ENCODE peak calls at places on chromosomes 2 and 18, in four cellular contexts. One of them, this sample, is unnamed.
A peak's percentile ranks its signal among the peaks of the same experiment; 100 is the strongest.

GRCh38 chr2:192499476-192499875 is 304.7 kb upstream of the TMEFF2 start:
- DNase-seq in fibroblast of lung: peak; percentile 33
- DNase-seq in neuronal stem cell: no peak
- DNase-seq in trophoblast cell: no peak
- DNase-seq in this sample: peak; percentile 77

GRCh38 chr18:50190236-50190635 is 4.7 kb downstream of the MYO5B start:
- DNase-seq in trophoblast cell: no peak
- DNase-seq in neuronal stem cell: no peak
- DNase-seq in fibroblast of lung: no peak
- DNase-seq in this sample: peak; percentile 46

GRCh38 chr2:46917628-46918027 is 2.0 kb upstream of the MCFD2 start:
- DNase-seq in fibroblast of lung: no peak
- DNase-seq in trophoblast cell: no peak
- DNase-seq in neuronal stem cell: no peak
- DNase-seq in this sample: no peak

GRCh38 chr2:63424329-63425078 is 163.8 kb downstream of the WDPCP start:
- DNase-seq in fibroblast of lung: peak; percentile 59
- DNase-seq in trophoblast cell: peak; percentile 78
- DNase-seq in neuronal stem cell: no peak
- DNase-seq in this sample: no peak

GRCh38 chr18:79853993-79854364 is 56.2 kb downstream of the KCNG2 start:
- DNase-seq in neuronal stem cell: no peak
- DNase-seq in trophoblast cell: no peak
- DNase-seq in fibroblast of lung: no peak
- DNase-seq in this sample: no peak

GRCh38 chr18:78293516-78293915 is 686.1 kb upstream of the SALL3 start:
- DNase-seq in fibroblast of lung: no peak
- DNase-seq in neuronal stem cell: no peak
- DNase-seq in trophoblast cell: no peak
- DNase-seq in this sample: no peak

GRCh38 chr2:76197842-76198448 is 487.2 kb upstream of the GCFC2 start:
- DNase-seq in trophoblast cell: peak; percentile 92
- DNase-seq in neuronal stem cell: peak; percentile 64
- DNase-seq in fibroblast of lung: peak; percentile 76
- DNase-seq in this sample: peak; percentile 23

GRCh38 chr18:49006641-49007136 is 55.9 kb upstream of the SMAD7 start:
- DNase-seq in neuronal stem cell: no peak
- DNase-seq in trophoblast cell: peak; percentile 31
- DNase-seq in fibroblast of lung: no peak
- DNase-seq in this sample: peak; percentile 53

GRCh38 chr2:159445307-159445706 is 158.8 kb upstream of the WDSUB1 start:
- DNase-seq in trophoblast cell: no peak
- DNase-seq in fibroblast of lung: no peak
- DNase-seq in neuronal stem cell: no peak
- DNase-seq in this sample: no peak

GRCh38 chr2:120352701-120353590 is 7.0 kb downstream of the INHBB start:
- DNase-seq in trophoblast cell: peak; percentile 50
- DNase-seq in fibroblast of lung: no peak
- DNase-seq in neuronal stem cell: no peak
- DNase-seq in this sample: no peak

GRCh38 chr2:238857929-238858328 is 10.0 kb downstream of the TWIST2 start:
- DNase-seq in trophoblast cell: no peak
- DNase-seq in fibroblast of lung: no peak
- DNase-seq in neuronal stem cell: no peak
- DNase-seq in this sample: no peak

GRCh38 chr2:15798716-15799431 is 141.5 kb upstream of the MYCN start:
- DNase-seq in neuronal stem cell: no peak
- DNase-seq in fibroblast of lung: no peak
- DNase-seq in trophoblast cell: no peak
- DNase-seq in this sample: no peak

GRCh38 chr2:182913064-182913463 is 46.6 kb upstream of the FRZB start:
- DNase-seq in fibroblast of lung: no peak
- DNase-seq in neuronal stem cell: no peak
- DNase-seq in trophoblast cell: no peak
- DNase-seq in this sample: no peak

GRCh38 chr2:58054264-58054663 is 7.7 kb downstream of the VRK2 start:
- DNase-seq in neuronal stem cell: no peak
- DNase-seq in fibroblast of lung: no peak
- DNase-seq in trophoblast cell: peak; percentile 5
- DNase-seq in this sample: no peak

GRCh38 chr2:5696741-5697521 is 4.7 kb downstream of the SOX11 start:
- DNase-seq in fibroblast of lung: peak; percentile 76
- DNase-seq in trophoblast cell: peak; percentile 25
- DNase-seq in neuronal stem cell: no peak
- DNase-seq in this sample: peak; percentile 47

GRCh38 chr2:67600472-67600871 is 203.3 kb downstream of the ETAA1 start:
- DNase-seq in trophoblast cell: no peak
- DNase-seq in neuronal stem cell: no peak
- DNase-seq in fibroblast of lung: no peak
- DNase-seq in this sample: no peak

GRCh38 chr2:214902273-214902672 is 92.8 kb upstream of the BARD1 start:
- DNase-seq in trophoblast cell: no peak
- DNase-seq in fibroblast of lung: no peak
- DNase-seq in neuronal stem cell: peak; percentile 47
- DNase-seq in this sample: no peak

GRCh38 chr2:43840961-43841360 is 2.2 kb downstream of the ABCG8 start:
- DNase-seq in neuronal stem cell: no peak
- DNase-seq in fibroblast of lung: no peak
- DNase-seq in trophoblast cell: no peak
- DNase-seq in this sample: no peak

GRCh38 chr2:240798327-240798905 is 21.6 kb downstream of the KIF1A start:
- DNase-seq in trophoblast cell: no peak
- DNase-seq in fibroblast of lung: no peak
- DNase-seq in neuronal stem cell: no peak
- DNase-seq in this sample: no peak

GRCh38 chr2:176188218-176188968 is at the start of gene HOXD1:
- DNase-seq in trophoblast cell: peak; percentile 35
- DNase-seq in fibroblast of lung: no peak
- DNase-seq in neuronal stem cell: no peak
- DNase-seq in this sample: peak; percentile 26

DNA sequence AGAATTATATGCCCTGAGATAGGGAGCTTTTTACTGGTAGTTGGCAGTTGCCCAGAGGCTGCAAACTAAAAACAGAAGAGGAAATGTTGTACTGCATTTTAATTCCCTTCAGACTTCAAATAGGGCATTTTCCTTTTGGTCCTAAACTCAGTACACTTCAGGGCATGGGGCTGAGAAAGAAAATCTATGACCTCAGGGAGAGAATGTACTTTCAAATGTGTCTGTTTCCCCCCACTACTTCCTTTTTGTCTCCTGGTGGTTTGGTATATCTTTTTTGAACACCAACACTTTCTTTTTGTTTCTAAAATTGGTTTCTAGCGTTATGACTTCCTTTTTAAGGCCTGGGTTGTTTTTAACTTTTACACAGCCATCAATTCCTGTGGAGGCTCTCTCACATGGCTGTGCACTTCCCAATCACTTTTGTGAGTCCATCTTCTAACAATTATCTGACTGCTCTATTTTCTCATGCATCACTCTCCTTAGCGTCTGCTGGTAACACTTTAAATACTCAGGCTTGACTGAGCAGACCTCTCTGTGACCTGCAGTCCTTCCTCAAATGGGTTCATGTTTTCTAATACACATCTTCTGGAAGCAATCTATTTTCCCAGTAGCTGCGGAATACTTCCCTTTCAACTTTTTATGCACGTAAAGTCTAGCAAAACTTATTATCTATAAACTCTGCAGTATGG is 596.0 kb downstream of the LRP1B start:
- DNase-seq in trophoblast cell: no peak
- DNase-seq in fibroblast of lung: no peak
- DNase-seq in neuronal stem cell: no peak
- DNase-seq in this sample: no peak
- H2AFZ ChIP-seq in trophoblast cell: no peak overlapping the region
- H2AFZ ChIP-seq in fibroblast of lung: no peak overlapping the region
- H2AFZ ChIP-seq in neuronal stem cell: peak overlapping the region; percentile 63
- H2AFZ ChIP-seq in this sample: peak overlapping the region; percentile 43

GRCh38 chr18:37314534-37314933 is 251.1 kb downstream of the CELF4 start:
- DNase-seq in trophoblast cell: no peak
- DNase-seq in neuronal stem cell: no peak
- DNase-seq in fibroblast of lung: no peak
- DNase-seq in this sample: no peak

GRCh38 chr18:37318360-37319037 is 247.1 kb downstream of the CELF4 start:
- DNase-seq in neuronal stem cell: no peak
- DNase-seq in trophoblast cell: no peak
- DNase-seq in fibroblast of lung: no peak
- DNase-seq in this sample: no peak

GRCh38 chr18:37315935-37316334 is 249.7 kb downstream of the CELF4 start:
- DNase-seq in neuronal stem cell: no peak
- DNase-seq in fibroblast of lung: no peak
- DNase-seq in trophoblast cell: no peak
- DNase-seq in this sample: no peak

GRCh38 chr18:37317486-37317885 is 248.1 kb downstream of the CELF4 start:
- DNase-seq in trophoblast cell: no peak
- DNase-seq in fibroblast of lung: no peak
- DNase-seq in neuronal stem cell: no peak
- DNase-seq in this sample: no peak

GRCh38 chr18:37316468-37316867 is 249.1 kb downstream of the CELF4 start:
- DNase-seq in trophoblast cell: no peak
- DNase-seq in fibroblast of lung: no peak
- DNase-seq in neuronal stem cell: no peak
- DNase-seq in this sample: no peak
- H3K9ac ChIP-seq in trophoblast cell: no peak overlapping the region
- H3K9ac ChIP-seq in fibroblast of lung: no peak overlapping the region
- H3K9ac ChIP-seq in neuronal stem cell: no peak overlapping the region
- H3K9ac ChIP-seq in this sample: no peak overlapping the region

GRCh38 chr2:130896813-130897212 is 60.1 kb downstream of the ARHGEF4 start:
- DNase-seq in trophoblast cell: no peak
- DNase-seq in neuronal stem cell: no peak
- DNase-seq in fibroblast of lung: no peak
- DNase-seq in this sample: no peak

GRCh38 chr2:130901061-130901460 is 64.3 kb downstream of the ARHGEF4 start:
- DNase-seq in neuronal stem cell: no peak
- DNase-seq in trophoblast cell: no peak
- DNase-seq in fibroblast of lung: no peak
- DNase-seq in this sample: no peak

GRCh38 chr2:130899306-130899705 is 62.6 kb downstream of the ARHGEF4 start:
- DNase-seq in neuronal stem cell: no peak
- DNase-seq in fibroblast of lung: no peak
- DNase-seq in trophoblast cell: no peak
- DNase-seq in this sample: no peak

GRCh38 chr2:130894326-130894942 is 57.7 kb downstream of the ARHGEF4 start:
- DNase-seq in trophoblast cell: no peak
- DNase-seq in fibroblast of lung: no peak
- DNase-seq in neuronal stem cell: no peak
- DNase-seq in this sample: no peak

DNA sequence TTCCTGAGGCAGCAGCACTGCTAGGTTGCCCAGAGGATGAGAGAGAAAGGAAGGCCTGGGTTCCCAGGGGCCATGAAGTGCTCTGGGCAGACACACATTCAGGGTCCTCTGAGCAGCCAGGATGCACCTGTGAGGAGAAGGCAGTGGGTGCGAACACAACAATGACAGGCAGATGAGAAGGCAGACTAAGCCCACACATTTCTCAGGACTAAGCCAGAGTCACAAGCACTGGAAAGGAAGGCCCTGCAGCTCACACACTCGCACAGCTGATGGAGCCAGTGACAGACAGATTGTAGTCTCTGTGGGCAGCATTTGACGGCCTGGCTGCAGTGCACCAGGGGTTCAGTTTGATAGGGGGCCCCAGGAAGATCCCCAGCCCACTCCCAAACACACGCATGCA is 61.8 kb downstream of the ARHGEF4 start:
- DNase-seq in neuronal stem cell: no peak
- DNase-seq in trophoblast cell: no peak
- DNase-seq in fibroblast of lung: no peak
- DNase-seq in this sample: no peak
- H2AFZ ChIP-seq in neuronal stem cell: no peak overlapping the region
- H2AFZ ChIP-seq in trophoblast cell: no peak overlapping the region
- H2AFZ ChIP-seq in fibroblast of lung: no peak overlapping the region
- H2AFZ ChIP-seq in this sample: no peak overlapping the region

GRCh38 chr2:8608411-8608954 is 73.4 kb upstream of the ID2 start:
- DNase-seq in fibroblast of lung: no peak
- DNase-seq in trophoblast cell: no peak
- DNase-seq in neuronal stem cell: no peak
- DNase-seq in this sample: peak; percentile 52
- H3K9ac ChIP-seq in fibroblast of lung: no peak overlapping the region
- H3K9ac ChIP-seq in trophoblast cell: no peak overlapping the region
- H3K9ac ChIP-seq in neuronal stem cell: no peak overlapping the region
- H3K9ac ChIP-seq in this sample: no peak overlapping the region

DNA sequence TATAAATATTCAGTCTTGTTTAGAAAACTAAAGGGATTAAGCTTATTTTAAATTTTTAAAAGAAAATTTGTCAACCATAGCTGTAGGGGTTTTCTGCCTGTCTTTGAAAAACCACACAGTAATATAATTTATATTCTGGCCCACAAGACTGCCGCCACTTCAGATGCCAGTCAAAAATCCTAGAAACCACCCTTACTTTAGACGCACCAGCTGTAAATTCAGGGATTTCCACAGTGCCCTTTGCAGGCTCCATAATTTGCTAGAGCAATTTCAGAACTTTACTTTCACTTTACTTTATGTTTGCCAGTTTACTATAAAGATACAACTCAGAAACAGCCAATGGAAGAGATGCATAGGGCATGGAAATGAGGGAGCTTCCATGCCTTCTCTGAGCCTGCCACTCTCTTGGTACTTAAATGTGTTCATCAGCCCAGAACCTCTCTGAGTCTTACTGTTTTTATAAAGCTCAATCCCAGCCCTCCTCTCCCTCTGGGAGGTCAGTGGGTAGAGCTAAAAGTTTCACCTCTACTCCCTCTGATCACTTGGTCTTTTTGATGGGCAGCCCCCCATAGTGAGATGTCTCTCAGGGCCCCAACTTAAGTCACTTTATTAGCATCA is 63.3 kb downstream of the KYNU start:
- DNase-seq in fibroblast of lung: no peak
- DNase-seq in neuronal stem cell: no peak
- DNase-seq in trophoblast cell: no peak
- DNase-seq in this sample: no peak
- H2AFZ ChIP-seq in fibroblast of lung: no peak overlapping the region
- H2AFZ ChIP-seq in neuronal stem cell: no peak overlapping the region
- H2AFZ ChIP-seq in trophoblast cell: no peak overlapping the region
- H2AFZ ChIP-seq in this sample: no peak overlapping the region

DNA sequence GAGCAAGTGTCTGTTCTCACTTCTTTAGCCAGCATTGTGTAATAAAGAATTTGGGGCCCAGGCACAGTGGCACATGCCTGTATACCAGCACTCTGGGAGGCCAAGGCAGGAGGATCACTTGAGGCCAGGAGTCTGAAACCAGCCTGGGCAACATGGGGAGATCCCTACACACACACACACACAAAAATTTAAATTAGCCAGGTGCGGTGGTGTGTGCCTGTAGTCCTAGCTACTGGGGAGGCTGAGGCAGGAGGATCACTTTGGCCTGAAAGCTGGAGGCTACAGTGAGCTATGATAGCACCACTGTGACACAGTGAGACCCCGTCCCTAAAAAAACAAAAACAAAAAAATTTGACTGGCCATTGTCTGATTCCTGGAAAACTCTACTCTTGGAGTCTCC is 8.3 kb downstream of the REV1 start:
- DNase-seq in trophoblast cell: no peak
- DNase-seq in fibroblast of lung: no peak
- DNase-seq in neuronal stem cell: no peak
- DNase-seq in this sample: no peak
- H3K9ac ChIP-seq in trophoblast cell: no peak overlapping the region
- H3K9ac ChIP-seq in fibroblast of lung: no peak overlapping the region
- H3K9ac ChIP-seq in neuronal stem cell: no peak overlapping the region
- H3K9ac ChIP-seq in this sample: no peak overlapping the region